ENCODE peak calls at places on chromosome X, in ten cellular contexts. One of them, this sample, is unnamed.

GRCh38 chrX:11665144-11666040 is at the start of gene ARHGAP6:
- DNase-seq in CD8-positive, alpha-beta T cell: no peak
- DNase-seq in right atrium auricular region: no peak
- DNase-seq in Caco-2: no peak
- DNase-seq in body of pancreas: peak
- DNase-seq in fibroblast of lung: peak
- DNase-seq in transverse colon: peak
- DNase-seq in astrocyte: peak
- DNase-seq in astrocyte of the spinal cord: peak
- DNase-seq in kidney: peak
- DNase-seq in this sample: peak

GRCh38 chrX:50596056-50596455 is 125.4 kb upstream of the DGKK start:
- DNase-seq in CD8-positive, alpha-beta T cell: no peak
- DNase-seq in right atrium auricular region: no peak
- DNase-seq in Caco-2: no peak
- DNase-seq in body of pancreas: no peak
- DNase-seq in fibroblast of lung: no peak
- DNase-seq in transverse colon: no peak
- DNase-seq in astrocyte: no peak
- DNase-seq in astrocyte of the spinal cord: no peak
- DNase-seq in kidney: no peak
- DNase-seq in this sample: no peak

GRCh38 chrX:108737754-108738153 is 1.4 kb upstream of the IRS4 start:
- DNase-seq in CD8-positive, alpha-beta T cell: no peak
- DNase-seq in right atrium auricular region: no peak
- DNase-seq in Caco-2: no peak
- DNase-seq in body of pancreas: no peak
- DNase-seq in fibroblast of lung: no peak
- DNase-seq in transverse colon: no peak
- DNase-seq in astrocyte: no peak
- DNase-seq in astrocyte of the spinal cord: no peak
- DNase-seq in kidney: no peak
- DNase-seq in this sample: no peak

GRCh38 chrX:37420756-37421155 is 71.6 kb downstream of the PRRG1 start:
- DNase-seq in CD8-positive, alpha-beta T cell: no peak
- DNase-seq in right atrium auricular region: no peak
- DNase-seq in Caco-2: no peak
- DNase-seq in body of pancreas: no peak
- DNase-seq in fibroblast of lung: no peak
- DNase-seq in transverse colon: no peak
- DNase-seq in astrocyte: no peak
- DNase-seq in astrocyte of the spinal cord: no peak
- DNase-seq in kidney: no peak
- DNase-seq in this sample: no peak

GRCh38 chrX:87664381-87664780 is 146.8 kb downstream of the KLHL4 start:
- DNase-seq in CD8-positive, alpha-beta T cell: no peak
- DNase-seq in right atrium auricular region: no peak
- DNase-seq in Caco-2: no peak
- DNase-seq in body of pancreas: no peak
- DNase-seq in fibroblast of lung: peak
- DNase-seq in transverse colon: no peak
- DNase-seq in astrocyte: no peak
- DNase-seq in astrocyte of the spinal cord: peak
- DNase-seq in kidney: no peak
- DNase-seq in this sample: no peak

GRCh38 chrX:103211012-103211715 is 3.7 kb upstream of the BEX4 start:
- DNase-seq in CD8-positive, alpha-beta T cell: peak
- DNase-seq in right atrium auricular region: peak
- DNase-seq in Caco-2: peak
- DNase-seq in body of pancreas: peak
- DNase-seq in fibroblast of lung: peak
- DNase-seq in transverse colon: peak
- DNase-seq in astrocyte: peak
- DNase-seq in astrocyte of the spinal cord: peak
- DNase-seq in kidney: no peak
- DNase-seq in this sample: no peak

GRCh38 chrX:106933538-106933961 is 13.3 kb downstream of the CLDN2 start:
- DNase-seq in CD8-positive, alpha-beta T cell: no peak
- DNase-seq in right atrium auricular region: no peak
- DNase-seq in Caco-2: peak
- DNase-seq in body of pancreas: peak
- DNase-seq in fibroblast of lung: no peak
- DNase-seq in transverse colon: no peak
- DNase-seq in astrocyte: peak
- DNase-seq in astrocyte of the spinal cord: no peak
- DNase-seq in kidney: no peak
- DNase-seq in this sample: peak

GRCh38 chrX:72314881-72315280 is 9.2 kb upstream of the CITED1 start:
- DNase-seq in CD8-positive, alpha-beta T cell: no peak
- DNase-seq in right atrium auricular region: no peak
- DNase-seq in Caco-2: no peak
- DNase-seq in body of pancreas: no peak
- DNase-seq in fibroblast of lung: no peak
- DNase-seq in transverse colon: no peak
- DNase-seq in astrocyte: no peak
- DNase-seq in astrocyte of the spinal cord: no peak
- DNase-seq in kidney: no peak
- DNase-seq in this sample: no peak

GRCh38 chrX:132710756-132711155 is 221.9 kb upstream of the MBNL3 start:
- DNase-seq in CD8-positive, alpha-beta T cell: no peak
- DNase-seq in right atrium auricular region: no peak
- DNase-seq in Caco-2: no peak
- DNase-seq in body of pancreas: no peak
- DNase-seq in fibroblast of lung: no peak
- DNase-seq in transverse colon: no peak
- DNase-seq in astrocyte: no peak
- DNase-seq in astrocyte of the spinal cord: no peak
- DNase-seq in kidney: no peak
- DNase-seq in this sample: no peak

GRCh38 chrX:110851780-110852179 is 56.2 kb upstream of the CHRDL1 start:
- DNase-seq in CD8-positive, alpha-beta T cell: no peak
- DNase-seq in right atrium auricular region: no peak
- DNase-seq in Caco-2: no peak
- DNase-seq in body of pancreas: peak
- DNase-seq in fibroblast of lung: peak
- DNase-seq in transverse colon: no peak
- DNase-seq in astrocyte: peak
- DNase-seq in astrocyte of the spinal cord: peak
- DNase-seq in kidney: no peak
- DNase-seq in this sample: no peak

GRCh38 chrX:49958727-49959126 is 36.3 kb downstream of the CLCN5 start:
- DNase-seq in CD8-positive, alpha-beta T cell: no peak
- DNase-seq in right atrium auricular region: no peak
- DNase-seq in Caco-2: no peak
- DNase-seq in body of pancreas: no peak
- DNase-seq in fibroblast of lung: no peak
- DNase-seq in transverse colon: no peak
- DNase-seq in astrocyte: no peak
- DNase-seq in astrocyte of the spinal cord: no peak
- DNase-seq in kidney: no peak
- DNase-seq in this sample: no peak

GRCh38 chrX:123906557-123907316 is 46.9 kb downstream of the XIAP start:
- DNase-seq in CD8-positive, alpha-beta T cell: no peak
- DNase-seq in right atrium auricular region: no peak
- DNase-seq in Caco-2: peak
- DNase-seq in body of pancreas: no peak
- DNase-seq in fibroblast of lung: no peak
- DNase-seq in transverse colon: peak
- DNase-seq in astrocyte: no peak
- DNase-seq in astrocyte of the spinal cord: no peak
- DNase-seq in kidney: no peak
- DNase-seq in this sample: no peak

DNA sequence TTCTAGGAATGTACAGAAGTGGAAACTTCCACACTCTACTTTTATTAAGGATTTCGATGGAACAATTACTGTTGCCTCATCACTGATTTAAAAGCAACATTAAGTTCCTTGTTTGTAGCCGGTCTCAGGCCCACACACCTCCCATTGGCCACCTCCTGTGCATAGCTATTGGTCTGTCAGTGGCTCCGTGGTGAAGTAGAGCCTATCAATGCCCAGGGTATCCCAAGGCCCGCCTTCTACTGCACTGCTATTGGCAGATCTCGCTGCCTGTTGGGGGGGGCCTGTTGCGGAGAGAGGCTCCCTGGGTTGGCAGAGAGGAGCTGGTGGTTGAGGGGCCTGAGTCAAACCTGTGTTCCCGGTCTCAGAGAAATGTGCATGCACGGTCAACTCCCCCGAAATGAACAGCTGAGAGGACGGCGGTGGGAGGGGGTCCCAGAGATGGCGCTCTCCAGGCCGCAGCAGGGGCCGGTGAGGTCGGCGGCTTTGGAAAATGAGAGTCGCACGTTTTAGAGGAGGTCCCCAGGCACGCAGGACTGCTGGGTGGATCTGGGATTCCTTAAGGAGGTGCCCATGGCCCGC is 4.9 kb upstream of the ARAF start:
- DNase-seq in CD8-positive, alpha-beta T cell: peak
- DNase-seq in right atrium auricular region: peak
- DNase-seq in Caco-2: peak
- DNase-seq in body of pancreas: peak
- DNase-seq in fibroblast of lung: peak
- DNase-seq in transverse colon: peak
- DNase-seq in astrocyte: peak
- DNase-seq in astrocyte of the spinal cord: peak
- DNase-seq in kidney: peak
- DNase-seq in this sample: peak
- H3K4me3 ChIP-seq in CD8-positive, alpha-beta T cell: peak
- H3K4me3 ChIP-seq in right atrium auricular region: peak
- H3K4me3 ChIP-seq in Caco-2: peak
- H3K4me3 ChIP-seq in body of pancreas: no peak
- H3K4me3 ChIP-seq in fibroblast of lung: peak
- H3K4me3 ChIP-seq in transverse colon: peak
- H3K4me3 ChIP-seq in astrocyte: peak
- H3K4me3 ChIP-seq in astrocyte of the spinal cord: peak
- H3K4me3 ChIP-seq in kidney: peak
- H3K4me3 ChIP-seq in this sample: peak

DNA sequence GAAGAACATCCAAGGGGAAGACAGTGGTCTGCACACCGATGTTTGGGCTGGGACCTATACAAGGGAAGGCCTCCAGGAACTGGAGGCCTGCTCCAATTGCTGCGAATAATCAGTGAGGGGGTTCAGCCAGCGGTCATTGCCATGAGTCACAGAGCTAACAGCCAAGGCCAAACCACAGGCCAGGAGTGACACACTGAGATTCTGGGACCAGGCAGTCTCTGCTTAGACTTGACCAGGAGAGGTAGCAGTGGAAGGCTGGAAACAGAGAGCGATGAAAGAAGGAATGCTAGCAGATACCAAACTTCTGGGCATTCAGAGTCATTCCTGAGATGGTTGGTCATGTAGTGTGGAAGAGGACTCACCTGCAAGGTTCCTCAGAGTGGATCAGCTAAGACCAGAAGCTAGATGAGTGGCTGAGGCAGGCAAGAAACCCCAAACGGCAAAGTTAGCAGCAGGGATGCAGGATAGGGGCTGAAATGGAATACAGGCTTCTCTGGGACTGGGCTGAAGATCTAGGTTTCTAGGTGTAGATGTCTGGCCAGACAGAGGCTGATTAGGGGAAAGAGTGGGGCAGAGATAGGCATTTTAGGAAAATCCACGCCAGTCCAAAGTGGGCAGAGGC is 54.7 kb downstream of the CNGA2 start:
- DNase-seq in CD8-positive, alpha-beta T cell: no peak
- DNase-seq in right atrium auricular region: peak
- DNase-seq in Caco-2: no peak
- DNase-seq in body of pancreas: peak
- DNase-seq in fibroblast of lung: peak
- DNase-seq in transverse colon: peak
- DNase-seq in astrocyte: peak
- DNase-seq in astrocyte of the spinal cord: peak
- DNase-seq in kidney: no peak
- DNase-seq in this sample: peak
- TF ChIP-seq CTCF in CD8-positive, alpha-beta T cell: no peak
- TF ChIP-seq CTCF in right atrium auricular region: no peak
- TF ChIP-seq CTCF in Caco-2: no peak
- TF ChIP-seq CTCF in body of pancreas: no peak
- TF ChIP-seq CTCF in fibroblast of lung: no peak
- TF ChIP-seq CTCF in transverse colon: no peak
- TF ChIP-seq CTCF in astrocyte: no peak
- TF ChIP-seq CTCF in astrocyte of the spinal cord: no peak
- TF ChIP-seq CTCF in kidney: no peak
- TF ChIP-seq CTCF in this sample: no peak

GRCh38 chrX:48736878-48737212 is 24.7 kb upstream of the GLOD5 start:
- DNase-seq in CD8-positive, alpha-beta T cell: no peak
- DNase-seq in right atrium auricular region: no peak
- DNase-seq in Caco-2: no peak
- DNase-seq in body of pancreas: no peak
- DNase-seq in fibroblast of lung: no peak
- DNase-seq in transverse colon: no peak
- DNase-seq in astrocyte: no peak
- DNase-seq in astrocyte of the spinal cord: no peak
- DNase-seq in kidney: no peak
- DNase-seq in this sample: no peak
- H3K4me3 ChIP-seq in CD8-positive, alpha-beta T cell: peak
- H3K4me3 ChIP-seq in right atrium auricular region: peak
- H3K4me3 ChIP-seq in Caco-2: peak
- H3K4me3 ChIP-seq in body of pancreas: no peak
- H3K4me3 ChIP-seq in fibroblast of lung: peak
- H3K4me3 ChIP-seq in transverse colon: peak
- H3K4me3 ChIP-seq in astrocyte: peak
- H3K4me3 ChIP-seq in astrocyte of the spinal cord: peak
- H3K4me3 ChIP-seq in kidney: peak
- H3K4me3 ChIP-seq in this sample: peak

GRCh38 chrX:15854712-15855561 is at the start of gene AP1S2:
- DNase-seq in CD8-positive, alpha-beta T cell: peak
- DNase-seq in right atrium auricular region: peak
- DNase-seq in Caco-2: peak
- DNase-seq in body of pancreas: peak
- DNase-seq in fibroblast of lung: peak
- DNase-seq in transverse colon: peak
- DNase-seq in astrocyte: peak
- DNase-seq in astrocyte of the spinal cord: peak
- DNase-seq in kidney: peak
- DNase-seq in this sample: peak

GRCh38 chrX:15848576-15848975 is 6.0 kb downstream of the AP1S2 start:
- DNase-seq in CD8-positive, alpha-beta T cell: no peak
- DNase-seq in right atrium auricular region: no peak
- DNase-seq in Caco-2: no peak
- DNase-seq in body of pancreas: no peak
- DNase-seq in fibroblast of lung: no peak
- DNase-seq in transverse colon: no peak
- DNase-seq in astrocyte: peak
- DNase-seq in astrocyte of the spinal cord: no peak
- DNase-seq in kidney: no peak
- DNase-seq in this sample: no peak

GRCh38 chrX:15853586-15854079 is 980 bp downstream of the AP1S2 start:
- DNase-seq in CD8-positive, alpha-beta T cell: no peak
- DNase-seq in right atrium auricular region: no peak
- DNase-seq in Caco-2: no peak
- DNase-seq in body of pancreas: no peak
- DNase-seq in fibroblast of lung: peak
- DNase-seq in transverse colon: no peak
- DNase-seq in astrocyte: no peak
- DNase-seq in astrocyte of the spinal cord: peak
- DNase-seq in kidney: no peak
- DNase-seq in this sample: no peak

GRCh38 chrX:15854080-15854655 is 445 bp downstream of the AP1S2 start:
- DNase-seq in CD8-positive, alpha-beta T cell: peak
- DNase-seq in right atrium auricular region: peak
- DNase-seq in Caco-2: peak
- DNase-seq in body of pancreas: peak
- DNase-seq in fibroblast of lung: peak
- DNase-seq in transverse colon: peak
- DNase-seq in astrocyte: no peak
- DNase-seq in astrocyte of the spinal cord: no peak
- DNase-seq in kidney: peak
- DNase-seq in this sample: peak

GRCh38 chrX:15849555-15849954 is 5.1 kb downstream of the AP1S2 start:
- DNase-seq in CD8-positive, alpha-beta T cell: no peak
- DNase-seq in right atrium auricular region: no peak
- DNase-seq in Caco-2: no peak
- DNase-seq in body of pancreas: no peak
- DNase-seq in fibroblast of lung: peak
- DNase-seq in transverse colon: no peak
- DNase-seq in astrocyte: no peak
- DNase-seq in astrocyte of the spinal cord: peak
- DNase-seq in kidney: no peak
- DNase-seq in this sample: no peak
- TF ChIP-seq CTCF in CD8-positive, alpha-beta T cell: no peak
- TF ChIP-seq CTCF in right atrium auricular region: no peak
- TF ChIP-seq CTCF in Caco-2: no peak
- TF ChIP-seq CTCF in body of pancreas: no peak
- TF ChIP-seq CTCF in fibroblast of lung: peak
- TF ChIP-seq CTCF in transverse colon: no peak
- TF ChIP-seq CTCF in astrocyte: peak
- TF ChIP-seq CTCF in astrocyte of the spinal cord: peak
- TF ChIP-seq CTCF in kidney: peak
- TF ChIP-seq CTCF in this sample: peak